ENCODE peak calls at places on chromosomes 16 and 17, in four cellular contexts. H, D, N and Q are unnamed samples.

GRCh38 chr16:24610421-24610765 is 71.0 kb downstream of the RBBP6 start:
- DNase-seq in H (peak; percentile 65), D (no peak), N (peak; percentile 50), Q (no peak)

GRCh38 chr17:15463363-15463762 is 4.1 kb downstream of the CDRT4 start:
- DNase-seq in H (no peak), D (peak; percentile 42), N (peak; percentile 71), Q (no peak)

GRCh38 chr17:35053204-35053603 is 10.3 kb downstream of the RFFL start:
- DNase-seq in H (no peak), D (no peak), N (no peak), Q (no peak)

GRCh38 chr17:8122923-8123694 is 797 bp downstream of the HES7 start:
- DNase-seq in H (no peak), D (no peak), N (no peak), Q (no peak)

GRCh38 chr16:64629622-64630021 is 492.2 kb downstream of the CDH11 start:
- DNase-seq in H (no peak), D (no peak), N (peak; percentile 8), Q (no peak)

GRCh38 chr17:29732613-29733012 is 109.9 kb upstream of the CORO6 start:
- DNase-seq in H (no peak), D (no peak), N (peak; percentile 57), Q (no peak)

GRCh38 chr16:66457888-66458287 is 30.8 kb downstream of the BEAN1 start:
- DNase-seq in H (no peak), D (no peak), N (no peak), Q (no peak)

GRCh38 chr16:64278196-64278595 is 843.7 kb downstream of the CDH11 start:
- DNase-seq in H (no peak), D (no peak), N (peak; percentile 38), Q (no peak)

GRCh38 chr17:51258756-51259573 is 884 bp downstream of the MBTD1 start:
- DNase-seq in H (no peak), D (no peak), N (peak; percentile 49), Q (no peak)

GRCh38 chr17:9544221-9544620 is 31.4 kb downstream of the STX8 start:
- DNase-seq in H (no peak), D (no peak), N (no peak), Q (no peak)

GRCh38 chr16:51287231-51287630 is 136.2 kb upstream of the SALL1 start:
- DNase-seq in H (no peak), D (no peak), N (no peak), Q (no peak)

GRCh38 chr17:1769826-1770477 is 8.1 kb downstream of the SERPINF1 start:
- DNase-seq in H (no peak), D (no peak), N (peak; percentile 81), Q (no peak)

GRCh38 chr17:27321372-27321771 is 27.5 kb downstream of the WSB1 start:
- DNase-seq in H (no peak), D (no peak), N (no peak), Q (peak; percentile 39)

GRCh38 chr17:143785-144281 is 6.5 kb downstream of the SCGB1C2 start:
- DNase-seq in H (peak; percentile 92), D (peak; percentile 88), N (peak; percentile 64), Q (peak; percentile 94)

GRCh38 chr17:78133179-78133951 is 2.8 kb downstream of the TMC8 start:
- DNase-seq in H (no peak), D (no peak), N (no peak), Q (no peak)

GRCh38 chr17:15886804-15887203 is 58.1 kb upstream of the ADORA2B start:
- DNase-seq in H (no peak), D (no peak), N (no peak), Q (no peak)

GRCh38 chr17:51739245-51739886 is 419.1 kb downstream of the CA10 start:
- DNase-seq in H (no peak), D (no peak), N (no peak), Q (no peak)

GRCh38 chr16:22314661-22315626 is 17.7 kb downstream of the POLR3E start:
- DNase-seq in H (no peak), D (no peak), N (no peak), Q (no peak)

GRCh38 chr16:81480856-81481821 is 36.5 kb downstream of the CMIP start:
- DNase-seq in H (peak; percentile 83), D (peak; percentile 74), N (peak; percentile 42), Q (no peak)

GRCh38 chr16:12802048-12802447 is 1.6 kb downstream of the CPPED1 start:
- DNase-seq in H (no peak), D (no peak), N (no peak), Q (no peak)

GRCh38 chr16:12798846-12799245 is 4.8 kb downstream of the CPPED1 start:
- DNase-seq in H (no peak), D (no peak), N (no peak), Q (no peak)

GRCh38 chr16:12802661-12803060 is 1.0 kb downstream of the CPPED1 start:
- DNase-seq in H (no peak), D (no peak), N (no peak), Q (no peak)

GRCh38 chr16:12801511-12802042 is 2.1 kb downstream of the CPPED1 start:
- DNase-seq in H (no peak), D (peak; percentile 34), N (peak; percentile 90), Q (no peak)

GRCh38 chr16:12800751-12801308 is 2.9 kb downstream of the CPPED1 start:
- DNase-seq in H (no peak), D (no peak), N (no peak), Q (no peak)
- H3K4me3 ChIP-seq in H (no peak overlapping the region), D (no peak overlapping the region), N (no peak overlapping the region), Q (no peak overlapping the region)

GRCh38 chr17:72433797-72434196 is 313.0 kb downstream of the SOX9 start:
- DNase-seq in H (no peak), D (no peak), N (no peak), Q (no peak)

GRCh38 chr17:72434991-72435618 is 314.3 kb downstream of the SOX9 start:
- DNase-seq in H (no peak), D (no peak), N (no peak), Q (no peak)

GRCh38 chr17:72432143-72432604 is 311.4 kb downstream of the SOX9 start:
- DNase-seq in H (no peak), D (no peak), N (peak; percentile 50), Q (no peak)

GRCh38 chr17:72432881-72433280 is 312.1 kb downstream of the SOX9 start:
- DNase-seq in H (no peak), D (no peak), N (no peak), Q (no peak)

DNA sequence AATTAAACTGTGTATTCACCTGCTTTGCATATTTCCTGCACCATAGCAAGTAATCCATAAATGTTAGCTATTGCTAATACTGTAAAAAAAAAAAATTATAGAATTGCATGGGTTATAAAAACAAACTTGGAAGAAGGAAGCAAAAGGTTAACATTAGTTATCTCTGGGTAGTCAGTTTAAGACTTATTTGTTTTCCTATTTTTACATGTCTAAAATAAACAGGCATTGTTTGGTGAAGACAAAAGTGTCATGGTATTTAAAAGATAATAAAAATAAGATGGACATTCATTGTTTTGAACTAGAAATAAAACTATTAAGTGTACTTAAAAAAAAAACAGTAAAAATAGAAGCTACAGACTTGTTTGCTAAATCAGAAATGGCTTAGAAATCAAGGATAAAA is 313.8 kb downstream of the SOX9 start:
- DNase-seq in H (no peak), D (no peak), N (no peak), Q (no peak)
- H3K4me3 ChIP-seq in H (no peak overlapping the region), D (no peak overlapping the region), N (no peak overlapping the region), Q (no peak overlapping the region)

GRCh38 chr17:48558731-48559608 is 14.1 kb upstream of the HOXB2 start:
- DNase-seq in H (peak; percentile 38), D (no peak), N (no peak), Q (no peak)
- H3K4me3 ChIP-seq in H (peak overlapping the region; percentile 33), D (no peak overlapping the region), N (no peak overlapping the region), Q (peak overlapping the region; percentile 42)

DNA sequence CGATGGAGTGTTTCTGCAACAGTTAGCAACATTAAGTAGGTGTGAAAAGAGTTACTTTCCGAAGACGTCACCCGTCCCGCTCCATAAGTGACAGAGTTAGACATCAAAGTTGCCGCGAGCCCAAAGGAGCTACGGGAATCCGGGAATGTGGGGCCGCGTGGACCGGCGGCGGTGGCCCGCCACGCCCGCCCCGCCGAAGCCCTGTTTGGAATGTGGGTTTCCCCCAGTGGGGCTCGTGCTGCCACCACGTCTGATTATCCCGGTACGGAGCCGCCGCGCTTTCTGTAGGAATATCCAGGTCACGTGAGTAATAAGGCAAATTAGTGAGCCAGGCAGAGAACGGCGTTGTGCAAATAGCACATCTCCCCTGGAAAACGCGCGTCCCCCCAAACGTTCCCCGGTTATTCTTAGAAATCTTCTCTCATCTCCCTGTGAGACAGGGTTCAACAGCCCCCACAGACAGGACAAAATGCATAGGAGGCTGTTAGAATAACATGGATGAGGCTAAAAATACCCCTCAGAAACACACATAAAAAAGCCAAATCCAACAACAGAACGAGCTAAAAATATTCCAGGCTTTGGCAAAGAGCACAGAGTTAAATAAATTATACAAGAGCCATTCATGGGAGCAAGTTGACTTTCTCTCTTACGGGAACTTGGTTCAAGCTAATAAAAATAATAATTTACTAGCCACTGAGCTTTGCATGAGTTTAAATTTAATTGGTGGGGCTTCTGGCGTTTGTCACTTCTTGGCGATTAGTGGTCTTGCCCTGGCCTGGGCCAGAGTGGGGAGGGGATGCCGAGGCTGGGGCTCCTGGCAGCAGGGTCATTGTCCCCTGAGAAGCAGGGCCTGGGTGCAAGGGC is 8.6 kb downstream of the BAHCC1 start:
- DNase-seq in H (no peak), D (no peak), N (peak; percentile 26), Q (no peak)
- H3K4me3 ChIP-seq in H (peak overlapping the region; percentile 30), D (no peak overlapping the region), N (peak overlapping the region; percentile 44), Q (peak overlapping the region; percentile 45)

GRCh38 chr16:84631882-84632281 is 14.0 kb upstream of the COTL1 start:
- DNase-seq in H (no peak), D (no peak), N (no peak), Q (no peak)

GRCh38 chr16:84635702-84636101 is 12.6 kb upstream of the KLHL36 start:
- DNase-seq in H (no peak), D (no peak), N (no peak), Q (no peak)

GRCh38 chr16:84631153-84631466 is 13.2 kb upstream of the COTL1 start:
- DNase-seq in H (no peak), D (no peak), N (no peak), Q (no peak)

GRCh38 chr16:84630446-84631152 is 12.7 kb upstream of the COTL1 start:
- DNase-seq in H (no peak), D (no peak), N (no peak), Q (no peak)

GRCh38 chr16:84633622-84634021 is 14.7 kb upstream of the KLHL36 start:
- DNase-seq in H (peak; percentile 74), D (no peak), N (peak; percentile 84), Q (no peak)
- H3K4me3 ChIP-seq in H (no peak overlapping the region), D (no peak overlapping the region), N (peak overlapping the region; percentile 0), Q (no peak overlapping the region)

GRCh38 chr16:75294773-75295172 is 43.3 kb upstream of the BCAR1 start:
- DNase-seq in H (no peak), D (no peak), N (no peak), Q (no peak)

GRCh38 chr16:75292691-75293090 is 41.3 kb upstream of the BCAR1 start:
- DNase-seq in H (no peak), D (no peak), N (no peak), Q (no peak)

GRCh38 chr16:75293173-75293572 is 41.7 kb upstream of the BCAR1 start:
- DNase-seq in H (no peak), D (no peak), N (no peak), Q (no peak)

GRCh38 chr16:75296606-75297005 is 45.2 kb upstream of the BCAR1 start:
- DNase-seq in H (no peak), D (no peak), N (peak; percentile 54), Q (no peak)

DNA sequence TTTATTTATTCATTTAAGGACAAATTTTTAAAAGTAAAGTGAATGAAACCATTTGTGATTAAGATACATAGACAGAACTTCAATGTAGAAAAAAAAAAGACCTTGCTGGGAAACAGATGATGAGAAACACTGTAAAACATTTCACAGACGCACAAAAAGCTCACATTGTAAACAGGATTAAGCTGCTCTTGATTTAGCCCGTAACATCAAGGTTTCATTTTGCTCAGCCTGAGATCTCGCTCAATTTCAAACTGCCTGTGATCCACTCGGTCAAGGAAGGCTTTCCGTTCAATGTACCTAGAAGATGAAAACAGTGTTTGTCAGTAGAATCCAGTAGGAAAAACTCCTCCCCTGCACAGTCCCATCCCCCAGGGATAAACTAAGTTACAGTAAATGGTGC is 42.3 kb upstream of the BCAR1 start:
- DNase-seq in H (no peak), D (no peak), N (no peak), Q (no peak)
- H3K4me3 ChIP-seq in H (no peak overlapping the region), D (no peak overlapping the region), N (no peak overlapping the region), Q (no peak overlapping the region)